ENCODE peak calls at places on chromosomes 1 and 21, in six cellular contexts. U is dorsolateral prefrontal cortex, K is occipital lobe, C is SHP77, O is posterior vena cava, I is NCI-H774. M is an unnamed sample.

GRCh38 chr1:50704126-50704525 is 255.9 kb downstream of the FAF1 start:
- DNase-seq in U (no peak), I (peak; percentile 58), O (no peak), K (no peak), C (peak; percentile 12), M (no peak)

GRCh38 chr1:175005085-175005783 is 5.5 kb downstream of the CACYBP start:
- DNase-seq in I (no peak), U (no peak), C (no peak), K (no peak), O (no peak), M (no peak)

GRCh38 chr1:2597441-2598328 is 11.1 kb downstream of the PRXL2B start:
- DNase-seq in U (no peak), C (no peak), K (no peak), I (no peak), O (no peak), M (peak; percentile 64)

GRCh38 chr21:35599164-35599563 is 461.2 kb downstream of the SETD4 start:
- DNase-seq in U (no peak), I (no peak), O (no peak), C (no peak), K (no peak), M (no peak)

GRCh38 chr21:34802180-34802899 is 133.5 kb downstream of the CLIC6 start:
- DNase-seq in U (no peak), O (no peak), C (no peak), K (no peak), I (no peak), M (no peak)

GRCh38 chr1:201850053-201850397 is 21.1 kb downstream of the IPO9 start:
- DNase-seq in I (no peak), C (no peak), U (no peak), O (no peak), K (no peak), M (no peak)

GRCh38 chr21:28821276-28822063 is 171.2 kb downstream of the LTN1 start:
- DNase-seq in O (no peak), C (no peak), K (no peak), U (no peak), I (no peak), M (no peak)

GRCh38 chr1:35031103-35031452 is 667 bp downstream of the ZMYM6 start:
- DNase-seq in I (no peak), U (no peak), O (no peak), K (no peak), C (peak; percentile 1), M (no peak)

GRCh38 chr1:7049913-7050625 is 264.8 kb downstream of the CAMTA1 start:
- DNase-seq in U (no peak), C (no peak), K (no peak), I (no peak), O (no peak), M (no peak)

GRCh38 chr1:58755468-58755872 is 28.4 kb downstream of the JUN start:
- DNase-seq in K (peak; percentile 81), O (peak; percentile 88), C (peak; percentile 25), U (no peak), I (no peak), M (peak; percentile 69)

GRCh38 chr1:246748867-246749266 is 24.7 kb downstream of the SCCPDH start:
- DNase-seq in K (no peak), I (peak; percentile 75), O (no peak), C (peak; percentile 41), U (no peak), M (no peak)

GRCh38 chr1:1275836-1276235 is 2.2 kb upstream of the UBE2J2 start:
- DNase-seq in O (no peak), I (no peak), K (no peak), U (no peak), C (no peak), M (no peak)

GRCh38 chr1:17292299-17293198 is 15.4 kb upstream of the PADI4 start:
- DNase-seq in U (no peak), C (no peak), O (peak; percentile 2), K (no peak), I (no peak), M (no peak)

GRCh38 chr1:178871551-178872320 is 859 bp upstream of the ANGPTL1 start:
- DNase-seq in C (no peak), K (no peak), U (no peak), O (no peak), I (no peak), M (no peak)

GRCh38 chr21:32196001-32196400 is 82.8 kb downstream of the MIS18A start:
- DNase-seq in I (no peak), U (no peak), C (no peak), O (no peak), K (no peak), M (no peak)

GRCh38 chr1:95012389-95012788 is 60.4 kb downstream of the ALG14 start:
- DNase-seq in I (no peak), O (no peak), K (no peak), C (no peak), U (no peak), M (no peak)

GRCh38 chr1:114718661-114719423 is 2.3 kb upstream of the NRAS start:
- DNase-seq in K (no peak), I (no peak), C (no peak), O (no peak), U (no peak), M (no peak)

M was measured in upper lobe of right lung.